ENCODE peak calls at places on chromosomes 7 and 10, in seven cellular contexts. E, Q, N, B, W, K and H are unnamed samples.

GRCh38 chr10:71314694-71315225 is 4.3 kb upstream of the SLC29A3 start:
- DNase-seq in E (no peak), Q (no peak), N (no peak), B (no peak), W (no peak), K (no peak), H (no peak)

GRCh38 chr7:124250297-124251034 is 217.6 kb upstream of the TMEM229A start:
- DNase-seq in E (no peak), Q (no peak), N (no peak), B (no peak), W (no peak), K (no peak), H (no peak)

GRCh38 chr10:86419101-86419500 is 52.5 kb upstream of the GRID1 start:
- DNase-seq in E (peak), Q (no peak), N (no peak), B (no peak), W (no peak), K (no peak), H (no peak)

GRCh38 chr7:1986366-1987083 is 246.2 kb downstream of the MAD1L1 start:
- DNase-seq in E (no peak), Q (no peak), N (no peak), B (no peak), W (no peak), K (no peak), H (no peak)

GRCh38 chr7:50147952-50148351 is 54.9 kb upstream of the ZPBP start:
- DNase-seq in E (no peak), Q (no peak), N (no peak), B (no peak), W (no peak), K (no peak), H (no peak)

GRCh38 chr7:22885824-22886255 is 63.2 kb upstream of the TOMM7 start:
- DNase-seq in E (no peak), Q (no peak), N (no peak), B (no peak), W (no peak), K (no peak), H (no peak)

GRCh38 chr7:98090116-98090515 is 16.5 kb upstream of the LMTK2 start:
- DNase-seq in E (no peak), Q (no peak), N (no peak), B (no peak), W (no peak), K (no peak), H (no peak)

GRCh38 chr10:130962240-130963051 is 349.1 kb downstream of the TCERG1L start:
- DNase-seq in E (no peak), Q (no peak), N (no peak), B (no peak), W (no peak), K (no peak), H (peak)

GRCh38 chr7:107387077-107387476 is 82.8 kb upstream of the GPR22 start:
- DNase-seq in E (no peak), Q (no peak), N (peak), B (no peak), W (no peak), K (peak), H (no peak)

GRCh38 chr10:36721851-36722250 is 403.5 kb upstream of the ANKRD30A start:
- DNase-seq in E (no peak), Q (no peak), N (no peak), B (no peak), W (no peak), K (no peak), H (no peak)

GRCh38 chr10:79127151-79127961 is 58.6 kb downstream of the ZMIZ1 start:
- DNase-seq in E (peak), Q (peak), N (no peak), B (peak), W (peak), K (peak), H (no peak)

GRCh38 chr10:33817647-33818046 is 483.2 kb upstream of the NRP1 start:
- DNase-seq in E (no peak), Q (no peak), N (no peak), B (no peak), W (no peak), K (no peak), H (no peak)

GRCh38 chr10:61897671-61898434 is 3.6 kb upstream of the ARID5B start:
- DNase-seq in E (no peak), Q (peak), N (peak), B (peak), W (no peak), K (peak), H (no peak)

GRCh38 chr10:128069351-128070051 is 56.7 kb downstream of the MKI67 start:
- DNase-seq in E (peak), Q (peak), N (peak), B (peak), W (peak), K (peak), H (no peak)

GRCh38 chr10:22316286-22317120 is at the start of gene COMMD3:
- DNase-seq in E (peak), Q (peak), N (peak), B (peak), W (no peak), K (peak), H (peak)

GRCh38 chr7:46015107-46015868 is 94.2 kb upstream of the IGFBP3 start:
- DNase-seq in E (peak), Q (no peak), N (no peak), B (peak), W (no peak), K (no peak), H (no peak)

GRCh38 chr7:134031835-134032617 is 95.1 kb upstream of the LRGUK start:
- DNase-seq in E (no peak), Q (no peak), N (no peak), B (no peak), W (no peak), K (no peak), H (no peak)

GRCh38 chr10:31083765-31084184 is 52.1 kb upstream of the ZNF438 start:
- DNase-seq in E (peak), Q (peak), N (peak), B (peak), W (peak), K (peak), H (no peak)

GRCh38 chr10:47116445-47116844 is 183.6 kb upstream of the GDF10 start:
- DNase-seq in E (no peak), Q (no peak), N (no peak), B (no peak), W (no peak), K (no peak), H (no peak)

GRCh38 chr7:43537765-43538403 is 45.0 kb upstream of the STK17A start:
- DNase-seq in E (no peak), Q (no peak), N (no peak), B (no peak), W (no peak), K (no peak), H (no peak)

GRCh38 chr7:133051066-133051465 is 30.8 kb downstream of the CHCHD3 start:
- DNase-seq in E (no peak), Q (no peak), N (peak), B (no peak), W (no peak), K (peak), H (no peak)

GRCh38 chr10:120825878-120826383 is 25.2 kb upstream of the WDR11 start:
- DNase-seq in E (no peak), Q (no peak), N (no peak), B (no peak), W (no peak), K (no peak), H (no peak)

GRCh38 chr7:135743907-135744789 is 4.5 kb downstream of the FAM180A start:
- DNase-seq in E (no peak), Q (no peak), N (no peak), B (no peak), W (no peak), K (no peak), H (no peak)

GRCh38 chr10:124849111-124849773 is 47.6 kb downstream of the ABRAXAS2 start:
- DNase-seq in E (no peak), Q (no peak), N (no peak), B (no peak), W (no peak), K (no peak), H (no peak)

GRCh38 chr7:138226001-138226476 is 149.8 kb downstream of the AKR1D1 start:
- DNase-seq in E (peak), Q (no peak), N (peak), B (no peak), W (no peak), K (peak), H (no peak)

GRCh38 chr10:124740374-124741280 is 3.6 kb downstream of the FAM53B start:
- DNase-seq in E (peak), Q (no peak), N (no peak), B (peak), W (no peak), K (no peak), H (no peak)

GRCh38 chr10:81876253-81876731 is 1.3 kb downstream of the NRG3 start:
- DNase-seq in E (no peak), Q (no peak), N (peak), B (no peak), W (no peak), K (no peak), H (no peak)
- H3K27ac ChIP-seq in E (no peak), Q (no peak), N (no peak), B (no peak), W (no peak), K (no peak), H (no peak)

GRCh38 chr10:119135517-119135890 is 30.0 kb downstream of the SFXN4 start:
- DNase-seq in E (no peak), Q (no peak), N (no peak), B (no peak), W (no peak), K (no peak), H (no peak)
- TF ChIP-seq POLR2AphosphoS5 in E (no peak), Q (no peak), N (no peak), B (no peak), W (no peak), K (no peak), H (no peak)

DNA sequence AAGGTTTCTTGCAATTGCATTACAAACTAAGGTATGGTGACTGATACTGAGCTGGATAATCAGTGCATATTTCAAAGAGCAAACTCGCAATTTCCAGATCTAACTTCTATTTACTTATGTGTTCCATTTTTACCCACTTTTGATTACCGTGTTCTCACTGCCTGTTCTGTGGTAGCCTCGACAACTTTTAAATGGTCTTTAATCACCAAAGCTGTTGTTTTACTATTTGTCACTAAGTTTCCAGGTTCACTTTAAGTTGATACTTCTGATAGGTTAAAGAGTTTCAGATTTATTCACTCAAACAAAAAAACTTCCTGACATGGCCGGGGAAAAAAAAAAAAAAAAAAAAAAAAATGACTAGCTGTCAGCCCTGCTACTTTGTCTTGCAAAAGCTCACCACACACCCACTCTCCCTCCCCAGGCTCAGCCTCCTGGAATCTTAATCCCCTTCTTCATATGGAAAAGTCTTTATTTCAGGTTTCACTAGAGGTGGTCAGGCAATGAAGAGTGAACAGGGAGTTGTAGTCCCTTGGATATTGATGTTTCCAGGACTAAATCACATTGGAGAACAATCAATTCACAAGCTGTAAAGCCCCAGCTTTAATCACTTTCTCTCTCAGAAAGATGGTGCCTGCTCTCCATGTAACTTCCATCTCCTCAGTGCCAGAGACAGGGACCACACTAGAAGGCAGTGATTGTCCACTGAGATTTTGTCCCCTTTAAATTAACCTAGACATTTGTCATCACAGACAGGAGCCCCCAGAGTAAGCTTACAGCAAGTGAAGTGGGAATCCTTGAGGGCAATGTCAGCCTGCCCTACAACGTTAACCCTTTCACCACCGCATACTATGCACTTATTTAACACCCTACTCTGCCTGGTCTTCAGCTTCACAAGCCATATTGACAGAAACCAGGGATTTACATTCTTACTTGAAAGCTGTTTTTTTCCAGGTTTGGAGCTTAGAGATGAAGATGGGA is 749.1 kb upstream of the SORCS1 start:
- DNase-seq in E (no peak), Q (no peak), N (peak), B (no peak), W (no peak), K (no peak), H (no peak)
- H3K27ac ChIP-seq in E (no peak), Q (no peak), N (no peak), B (no peak), W (no peak), K (no peak), H (no peak)

DNA sequence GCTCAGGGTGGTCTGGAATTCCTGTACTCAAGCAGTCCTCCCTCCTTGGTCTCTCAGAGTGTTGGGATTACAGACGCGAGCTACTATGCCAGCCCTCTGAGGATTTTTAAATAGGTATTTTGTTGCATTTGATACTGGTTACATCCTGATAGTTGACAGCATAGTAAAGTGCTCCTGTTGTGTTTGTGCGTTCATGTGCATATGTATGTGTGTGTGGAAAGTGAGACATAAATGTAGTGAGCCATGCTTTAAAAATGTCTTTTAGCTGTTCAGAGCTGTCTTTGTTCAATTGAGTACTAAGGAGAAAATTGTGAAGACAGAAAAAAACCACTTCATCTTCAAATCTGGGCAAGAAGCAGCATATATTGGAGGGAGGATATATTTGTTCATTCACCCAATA is 27.8 kb downstream of the ZNRF2 start:
- DNase-seq in E (no peak), Q (no peak), N (no peak), B (no peak), W (no peak), K (no peak), H (no peak)
- TF ChIP-seq POLR2AphosphoS5 in E (no peak), Q (no peak), N (no peak), B (no peak), W (no peak), K (no peak), H (no peak)